ENCODE peak calls at places on chromosome 18, in nine cellular contexts. One of them, this sample, is unnamed.

GRCh38 chr18:77068321-77068841 is 64.2 kb downstream of the MBP start:
- DNase-seq in kidney: no peak
- DNase-seq in tibial artery: no peak
- DNase-seq in body of pancreas: no peak
- DNase-seq in activated B cell treated with CpG ODN at 0.5 μM for 24 hours: no peak
- DNase-seq in fibroblast of lung: peak
- DNase-seq in heart right ventricle: no peak
- DNase-seq in psoas muscle: no peak
- DNase-seq in mammary epithelial cell: peak
- DNase-seq in this sample: peak

GRCh38 chr18:59272971-59273935 is at the start of gene RAX:
- DNase-seq in kidney: peak
- DNase-seq in tibial artery: no peak
- DNase-seq in body of pancreas: no peak
- DNase-seq in activated B cell treated with CpG ODN at 0.5 μM for 24 hours: no peak
- DNase-seq in fibroblast of lung: no peak
- DNase-seq in heart right ventricle: no peak
- DNase-seq in psoas muscle: no peak
- DNase-seq in mammary epithelial cell: no peak
- DNase-seq in this sample: no peak

GRCh38 chr18:57048351-57048750 is 98.5 kb upstream of the BOD1L2 start:
- DNase-seq in kidney: no peak
- DNase-seq in tibial artery: no peak
- DNase-seq in body of pancreas: no peak
- DNase-seq in activated B cell treated with CpG ODN at 0.5 μM for 24 hours: no peak
- DNase-seq in fibroblast of lung: no peak
- DNase-seq in heart right ventricle: no peak
- DNase-seq in psoas muscle: no peak
- DNase-seq in mammary epithelial cell: no peak
- DNase-seq in this sample: no peak

GRCh38 chr18:72692086-72692485 is 147.9 kb upstream of the CBLN2 start:
- DNase-seq in kidney: no peak
- DNase-seq in tibial artery: no peak
- DNase-seq in body of pancreas: peak
- DNase-seq in activated B cell treated with CpG ODN at 0.5 μM for 24 hours: no peak
- DNase-seq in fibroblast of lung: no peak
- DNase-seq in heart right ventricle: no peak
- DNase-seq in psoas muscle: no peak
- DNase-seq in mammary epithelial cell: no peak
- DNase-seq in this sample: no peak

GRCh38 chr18:79699653-79700052 is 20.1 kb downstream of the CTDP1 start:
- DNase-seq in kidney: no peak
- DNase-seq in tibial artery: no peak
- DNase-seq in body of pancreas: no peak
- DNase-seq in activated B cell treated with CpG ODN at 0.5 μM for 24 hours: no peak
- DNase-seq in fibroblast of lung: no peak
- DNase-seq in heart right ventricle: no peak
- DNase-seq in psoas muscle: no peak
- DNase-seq in mammary epithelial cell: no peak
- DNase-seq in this sample: no peak

GRCh38 chr18:59005266-59005665 is 134.4 kb upstream of the SEC11C start:
- DNase-seq in kidney: peak
- DNase-seq in tibial artery: peak
- DNase-seq in body of pancreas: peak
- DNase-seq in activated B cell treated with CpG ODN at 0.5 μM for 24 hours: no peak
- DNase-seq in fibroblast of lung: peak
- DNase-seq in heart right ventricle: peak
- DNase-seq in psoas muscle: no peak
- DNase-seq in mammary epithelial cell: no peak
- DNase-seq in this sample: peak

GRCh38 chr18:79982736-79983135 is 5.6 kb downstream of the TXNL4A start:
- DNase-seq in kidney: no peak
- DNase-seq in tibial artery: no peak
- DNase-seq in body of pancreas: no peak
- DNase-seq in activated B cell treated with CpG ODN at 0.5 μM for 24 hours: no peak
- DNase-seq in fibroblast of lung: peak
- DNase-seq in heart right ventricle: no peak
- DNase-seq in psoas muscle: no peak
- DNase-seq in mammary epithelial cell: no peak
- DNase-seq in this sample: peak

GRCh38 chr18:79754022-79754761 is 43.5 kb upstream of the KCNG2 start:
- DNase-seq in kidney: no peak
- DNase-seq in tibial artery: no peak
- DNase-seq in body of pancreas: no peak
- DNase-seq in activated B cell treated with CpG ODN at 0.5 μM for 24 hours: no peak
- DNase-seq in fibroblast of lung: no peak
- DNase-seq in heart right ventricle: no peak
- DNase-seq in psoas muscle: no peak
- DNase-seq in mammary epithelial cell: no peak
- DNase-seq in this sample: no peak

GRCh38 chr18:26215247-26215970 is 10.8 kb upstream of the TAF4B start:
- DNase-seq in kidney: no peak
- DNase-seq in tibial artery: no peak
- DNase-seq in body of pancreas: no peak
- DNase-seq in activated B cell treated with CpG ODN at 0.5 μM for 24 hours: no peak
- DNase-seq in fibroblast of lung: no peak
- DNase-seq in heart right ventricle: no peak
- DNase-seq in psoas muscle: no peak
- DNase-seq in mammary epithelial cell: no peak
- DNase-seq in this sample: no peak

GRCh38 chr18:63073481-63073880 is 246.1 kb downstream of the BCL2 start:
- DNase-seq in kidney: no peak
- DNase-seq in tibial artery: no peak
- DNase-seq in body of pancreas: no peak
- DNase-seq in activated B cell treated with CpG ODN at 0.5 μM for 24 hours: no peak
- DNase-seq in fibroblast of lung: no peak
- DNase-seq in heart right ventricle: no peak
- DNase-seq in psoas muscle: no peak
- DNase-seq in mammary epithelial cell: no peak
- DNase-seq in this sample: no peak

GRCh38 chr18:79512461-79513380 is 117.0 kb downstream of the NFATC1 start:
- DNase-seq in kidney: peak
- DNase-seq in tibial artery: peak
- DNase-seq in body of pancreas: peak
- DNase-seq in activated B cell treated with CpG ODN at 0.5 μM for 24 hours: peak
- DNase-seq in fibroblast of lung: no peak
- DNase-seq in heart right ventricle: peak
- DNase-seq in psoas muscle: no peak
- DNase-seq in mammary epithelial cell: no peak
- DNase-seq in this sample: no peak

GRCh38 chr18:74898965-74899364 is 301.3 kb downstream of the ZNF407 start:
- DNase-seq in kidney: no peak
- DNase-seq in tibial artery: no peak
- DNase-seq in body of pancreas: no peak
- DNase-seq in activated B cell treated with CpG ODN at 0.5 μM for 24 hours: no peak
- DNase-seq in fibroblast of lung: peak
- DNase-seq in heart right ventricle: no peak
- DNase-seq in psoas muscle: no peak
- DNase-seq in mammary epithelial cell: peak
- DNase-seq in this sample: peak

GRCh38 chr18:24271381-24272331 is 126.0 kb downstream of the OSBPL1A start:
- DNase-seq in kidney: peak
- DNase-seq in tibial artery: peak
- DNase-seq in body of pancreas: peak
- DNase-seq in activated B cell treated with CpG ODN at 0.5 μM for 24 hours: peak
- DNase-seq in fibroblast of lung: peak
- DNase-seq in heart right ventricle: peak
- DNase-seq in psoas muscle: peak
- DNase-seq in mammary epithelial cell: peak
- DNase-seq in this sample: peak

GRCh38 chr18:52667388-52667787 is 327.4 kb downstream of the DCC start:
- DNase-seq in kidney: no peak
- DNase-seq in tibial artery: no peak
- DNase-seq in body of pancreas: no peak
- DNase-seq in activated B cell treated with CpG ODN at 0.5 μM for 24 hours: no peak
- DNase-seq in fibroblast of lung: no peak
- DNase-seq in heart right ventricle: no peak
- DNase-seq in psoas muscle: no peak
- DNase-seq in mammary epithelial cell: no peak
- DNase-seq in this sample: no peak

DNA sequence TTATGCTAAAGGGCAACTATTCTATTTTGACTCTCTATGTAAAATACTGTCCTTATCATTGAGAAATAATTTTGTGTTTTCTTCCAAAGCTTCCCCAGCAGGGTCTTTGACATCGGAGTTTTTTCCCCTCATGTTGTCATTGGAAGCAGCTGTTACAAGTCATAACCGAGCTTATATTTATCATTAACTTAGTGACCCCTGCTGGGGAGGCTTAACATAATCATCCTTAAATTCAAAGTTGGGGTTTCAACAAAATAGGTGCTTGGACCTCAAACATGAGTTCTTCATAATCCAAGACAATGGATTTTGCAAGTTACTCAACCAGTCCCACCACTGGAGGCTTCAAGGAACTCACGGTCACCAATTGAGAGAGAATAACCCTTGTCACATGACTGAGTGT is 330.9 kb downstream of the DCC start:
- DNase-seq in kidney: no peak
- DNase-seq in tibial artery: no peak
- DNase-seq in body of pancreas: peak
- DNase-seq in activated B cell treated with CpG ODN at 0.5 μM for 24 hours: no peak
- DNase-seq in fibroblast of lung: peak
- DNase-seq in heart right ventricle: no peak
- DNase-seq in psoas muscle: no peak
- DNase-seq in mammary epithelial cell: peak
- DNase-seq in this sample: no peak
- TF ChIP-seq CTCF in kidney: no peak
- TF ChIP-seq CTCF in tibial artery: peak
- TF ChIP-seq CTCF in body of pancreas: peak
- TF ChIP-seq CTCF in activated B cell treated with CpG ODN at 0.5 μM for 24 hours: no peak
- TF ChIP-seq CTCF in fibroblast of lung: peak
- TF ChIP-seq CTCF in heart right ventricle: peak
- TF ChIP-seq CTCF in psoas muscle: no peak
- TF ChIP-seq CTCF in mammary epithelial cell: peak
- TF ChIP-seq CTCF in this sample: no peak

DNA sequence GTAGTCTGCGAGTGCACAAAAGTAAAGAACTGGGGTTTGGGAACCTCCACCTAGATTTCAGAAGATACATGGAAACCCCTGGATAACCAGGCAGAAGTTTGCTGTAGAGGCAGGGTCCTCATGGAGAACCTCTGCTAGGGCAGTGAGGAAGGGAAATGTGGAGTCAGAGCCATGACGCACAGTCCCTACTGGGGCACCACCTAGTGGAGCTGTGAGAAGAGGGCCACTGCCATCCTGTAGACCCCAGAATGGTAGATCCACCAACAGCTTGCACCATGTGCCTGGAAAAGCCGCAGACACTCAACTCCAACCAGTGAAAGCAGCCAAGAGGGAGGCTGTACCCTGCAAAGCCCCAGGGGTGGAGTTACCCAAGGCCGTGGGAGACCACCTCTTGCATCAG is 206.4 kb downstream of the PIEZO2 start:
- DNase-seq in kidney: no peak
- DNase-seq in tibial artery: no peak
- DNase-seq in body of pancreas: no peak
- DNase-seq in activated B cell treated with CpG ODN at 0.5 μM for 24 hours: no peak
- DNase-seq in fibroblast of lung: no peak
- DNase-seq in heart right ventricle: no peak
- DNase-seq in psoas muscle: no peak
- DNase-seq in mammary epithelial cell: no peak
- DNase-seq in this sample: no peak
- TF ChIP-seq CTCF in kidney: no peak
- TF ChIP-seq CTCF in tibial artery: no peak
- TF ChIP-seq CTCF in body of pancreas: no peak
- TF ChIP-seq CTCF in activated B cell treated with CpG ODN at 0.5 μM for 24 hours: no peak
- TF ChIP-seq CTCF in fibroblast of lung: no peak
- TF ChIP-seq CTCF in heart right ventricle: no peak
- TF ChIP-seq CTCF in psoas muscle: no peak
- TF ChIP-seq CTCF in mammary epithelial cell: no peak
- TF ChIP-seq CTCF in this sample: no peak

DNA sequence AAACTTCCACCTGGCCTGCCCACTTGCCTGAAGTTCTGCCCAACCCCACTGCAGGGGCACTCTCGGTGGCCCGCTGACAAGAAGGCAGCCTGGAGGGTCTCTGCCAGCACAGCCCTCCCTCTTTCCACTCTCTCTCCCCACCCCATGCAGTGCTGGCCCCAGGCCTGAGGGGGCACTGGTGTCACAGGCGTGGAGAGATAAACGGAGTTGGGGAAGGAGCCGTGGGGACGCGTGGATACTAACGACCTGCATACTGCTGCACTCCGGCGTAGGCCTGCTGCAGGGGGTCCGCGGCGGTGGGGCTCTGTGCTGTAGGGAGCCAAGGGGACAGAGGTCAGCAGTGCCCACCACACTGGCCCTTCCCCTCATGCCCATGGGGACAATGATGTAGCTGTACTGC is 299.3 kb downstream of the CELF4 start:
- DNase-seq in kidney: no peak
- DNase-seq in tibial artery: no peak
- DNase-seq in body of pancreas: no peak
- DNase-seq in activated B cell treated with CpG ODN at 0.5 μM for 24 hours: no peak
- DNase-seq in fibroblast of lung: no peak
- DNase-seq in heart right ventricle: no peak
- DNase-seq in psoas muscle: no peak
- DNase-seq in mammary epithelial cell: no peak
- DNase-seq in this sample: no peak
- TF ChIP-seq CTCF in kidney: no peak
- TF ChIP-seq CTCF in tibial artery: no peak
- TF ChIP-seq CTCF in body of pancreas: no peak
- TF ChIP-seq CTCF in activated B cell treated with CpG ODN at 0.5 μM for 24 hours: no peak
- TF ChIP-seq CTCF in fibroblast of lung: no peak
- TF ChIP-seq CTCF in heart right ventricle: no peak
- TF ChIP-seq CTCF in psoas muscle: no peak
- TF ChIP-seq CTCF in mammary epithelial cell: peak
- TF ChIP-seq CTCF in this sample: no peak

DNA sequence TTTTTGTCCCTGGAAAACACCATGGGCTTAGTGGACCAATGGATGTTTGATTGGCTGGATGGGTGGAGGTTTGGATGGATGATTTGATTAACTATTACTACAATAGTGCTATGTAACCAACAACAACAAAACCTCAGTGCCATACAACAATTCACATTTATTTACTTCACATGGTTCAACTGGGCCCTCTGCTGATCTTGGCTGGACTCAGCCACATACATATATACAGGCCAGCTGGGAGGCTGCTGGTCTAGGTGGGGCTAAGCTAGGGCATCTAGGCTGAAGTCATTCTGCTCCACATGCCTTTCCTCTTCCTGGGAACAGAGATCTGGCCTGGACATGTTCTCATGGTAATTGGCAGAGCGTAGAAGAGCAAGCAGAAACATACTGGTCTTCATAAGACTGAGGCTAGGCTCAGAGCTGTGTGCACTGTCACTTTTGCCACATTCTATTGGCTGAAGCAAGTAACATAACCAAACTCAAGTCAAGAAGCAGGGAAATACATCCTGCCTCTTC is 102.8 kb upstream of the RNF152 start:
- DNase-seq in kidney: no peak
- DNase-seq in tibial artery: no peak
- DNase-seq in body of pancreas: no peak
- DNase-seq in activated B cell treated with CpG ODN at 0.5 μM for 24 hours: no peak
- DNase-seq in fibroblast of lung: no peak
- DNase-seq in heart right ventricle: no peak
- DNase-seq in psoas muscle: no peak
- DNase-seq in mammary epithelial cell: peak
- DNase-seq in this sample: no peak
- TF ChIP-seq CTCF in kidney: no peak
- TF ChIP-seq CTCF in tibial artery: no peak
- TF ChIP-seq CTCF in body of pancreas: no peak
- TF ChIP-seq CTCF in activated B cell treated with CpG ODN at 0.5 μM for 24 hours: no peak
- TF ChIP-seq CTCF in fibroblast of lung: no peak
- TF ChIP-seq CTCF in heart right ventricle: no peak
- TF ChIP-seq CTCF in psoas muscle: no peak
- TF ChIP-seq CTCF in mammary epithelial cell: no peak
- TF ChIP-seq CTCF in this sample: no peak

This sample was measured in foreskin fibroblast.